ENCODE peak calls at places on chromosomes 11 and 22, in ten cellular contexts. Q is endothelial cell of umbilical vein; B is mucosa of descending colon; A is CD8-positive, alpha-beta T cell; H is lower leg skin; C is stimulated activated effector memory CD8-positive, alpha-beta T cell treated with anti-CD3 and anti-CD28 coated beads, Interleukin-12 subunit alpha, Interleukin-12 subunit beta, amount 100 ng/mL, for 72 hours; T is HCT116; M is endothelial cell; O is KBM-7; D is thoracic aorta. W is an unnamed sample.

GRCh38 chr11:27052668-27053067 is 12.1 kb downstream of the BBOX1 start:
- DNase-seq in A (no peak), H (no peak), C (no peak), D (no peak), O (no peak), M (no peak), T (no peak), Q (no peak), B (no peak), W (no peak)

GRCh38 chr11:118757881-118758399 is 33.0 kb downstream of the DDX6 start:
- DNase-seq in H (no peak), B (no peak), C (no peak), D (no peak), A (no peak), O (no peak), T (no peak), Q (no peak), M (no peak), W (no peak)

GRCh38 chr11:115958089-115959000 is 454.1 kb upstream of the CADM1 start:
- DNase-seq in M (no peak), O (no peak), D (no peak), T (no peak), C (no peak), Q (no peak), A (no peak), B (no peak), H (no peak), W (no peak)

GRCh38 chr11:87374206-87374793 is 336.6 kb downstream of the TMEM135 start:
- DNase-seq in C (no peak), Q (no peak), D (no peak), M (no peak), A (no peak), H (no peak), B (no peak), O (no peak), T (no peak), W (no peak)

GRCh38 chr11:723120-723883 is 17.3 kb downstream of the EPS8L2 start:
- DNase-seq in O (peak), C (peak), M (no peak), A (no peak), H (no peak), Q (peak), T (no peak), D (no peak), B (no peak), W (no peak)

GRCh38 chr11:127862406-127862805 is 725.0 kb downstream of the ETS1 start:
- DNase-seq in M (no peak), H (no peak), O (no peak), Q (no peak), A (no peak), C (no peak), B (no peak), T (no peak), D (no peak), W (no peak)

GRCh38 chr11:123483058-123483457 is 53.0 kb downstream of the GRAMD1B start:
- DNase-seq in B (no peak), C (no peak), T (peak), O (no peak), A (no peak), H (peak), Q (no peak), M (no peak), D (no peak), W (no peak)

GRCh38 chr11:9600651-9601040 is 27.2 kb downstream of the WEE1 start:
- DNase-seq in T (peak), Q (no peak), H (no peak), M (no peak), B (no peak), D (no peak), C (no peak), O (no peak), A (no peak), W (no peak)

GRCh38 chr11:116690623-116691022 is 82.2 kb downstream of the BUD13 start:
- DNase-seq in A (no peak), M (no peak), Q (no peak), D (no peak), T (no peak), O (no peak), B (no peak), C (peak), H (no peak), W (no peak)

GRCh38 chr11:69443138-69443967 is 38.1 kb upstream of the LINC01488 start:
- DNase-seq in B (peak), H (peak), M (peak), T (peak), C (peak), A (peak), O (peak), D (peak), Q (peak), W (peak)

GRCh38 chr11:95720219-95720618 is 69.4 kb downstream of the FAM76B start:
- DNase-seq in O (peak), D (no peak), Q (no peak), A (no peak), M (no peak), T (no peak), B (no peak), C (no peak), H (no peak), W (no peak)

GRCh38 chr11:461626-462025 is 11.5 kb downstream of the PTDSS2 start:
- DNase-seq in A (no peak), O (no peak), C (no peak), B (no peak), Q (no peak), T (no peak), H (no peak), D (no peak), M (no peak), W (no peak)

GRCh38 chr22:38792833-38793232 is 1.1 kb downstream of the DNAL4 start:
- DNase-seq in H (no peak), C (no peak), M (no peak), O (no peak), T (no peak), B (no peak), D (no peak), Q (no peak), A (no peak), W (no peak)

GRCh38 chr11:121416909-121417567 is 35.1 kb upstream of the SORL1 start:
- DNase-seq in H (peak), Q (peak), D (peak), B (peak), M (no peak), C (peak), O (peak), T (no peak), A (peak), W (no peak)

GRCh38 chr11:43788394-43788793 is 92.2 kb upstream of the ALKBH3 start:
- DNase-seq in A (no peak), T (no peak), M (no peak), O (peak), H (no peak), B (no peak), D (no peak), Q (peak), C (no peak), W (no peak)

W was measured in HEK293T.